ENCODE peak calls at places on chromosomes 11 and 22, in ten cellular contexts. One of them, this sample, is unnamed.
A peak's percentile ranks its signal among the peaks of the same experiment; 100 is the strongest.

GRCh38 chr11:66849501-66850234 is 6.4 kb downstream of the RCE1 start:
- DNase-seq in AG04449: no peak
- DNase-seq in pancreas: peak; percentile 17
- DNase-seq in osteocyte: no peak
- DNase-seq in tibial nerve: no peak
- DNase-seq in breast epithelium: no peak
- DNase-seq in body of pancreas: no peak
- DNase-seq in GM13976: no peak
- DNase-seq in AG10803: no peak
- DNase-seq in AG09309: no peak
- DNase-seq in this sample: peak; percentile 69

GRCh38 chr22:50523806-50524663 is 1.4 kb downstream of the SCO2 start:
- DNase-seq in AG04449: no peak
- DNase-seq in pancreas: no peak
- DNase-seq in osteocyte: no peak
- DNase-seq in tibial nerve: no peak
- DNase-seq in breast epithelium: no peak
- DNase-seq in body of pancreas: no peak
- DNase-seq in GM13976: no peak
- DNase-seq in AG10803: no peak
- DNase-seq in AG09309: no peak
- DNase-seq in this sample: peak; percentile 75

GRCh38 chr11:128048121-128048520 is 539.2 kb downstream of the ETS1 start:
- DNase-seq in AG04449: no peak
- DNase-seq in pancreas: no peak
- DNase-seq in osteocyte: no peak
- DNase-seq in tibial nerve: no peak
- DNase-seq in breast epithelium: no peak
- DNase-seq in body of pancreas: no peak
- DNase-seq in GM13976: no peak
- DNase-seq in AG10803: no peak
- DNase-seq in AG09309: no peak
- DNase-seq in this sample: no peak

GRCh38 chr11:75462117-75462653 is 29.2 kb upstream of the KLHL35 start:
- DNase-seq in AG04449: no peak
- DNase-seq in pancreas: no peak
- DNase-seq in osteocyte: no peak
- DNase-seq in tibial nerve: no peak
- DNase-seq in breast epithelium: no peak
- DNase-seq in body of pancreas: no peak
- DNase-seq in GM13976: no peak
- DNase-seq in AG10803: no peak
- DNase-seq in AG09309: no peak
- DNase-seq in this sample: no peak

GRCh38 chr22:38230108-38230825 is 28.5 kb downstream of the MAFF start:
- DNase-seq in AG04449: no peak
- DNase-seq in pancreas: no peak
- DNase-seq in osteocyte: no peak
- DNase-seq in tibial nerve: no peak
- DNase-seq in breast epithelium: peak; percentile 68
- DNase-seq in body of pancreas: peak; percentile 33
- DNase-seq in GM13976: peak; percentile 79
- DNase-seq in AG10803: peak; percentile 68
- DNase-seq in AG09309: no peak
- DNase-seq in this sample: no peak

GRCh38 chr22:37827056-37827455 is 3.9 kb downstream of the GALR3 start:
- DNase-seq in AG04449: no peak
- DNase-seq in pancreas: no peak
- DNase-seq in osteocyte: no peak
- DNase-seq in tibial nerve: no peak
- DNase-seq in breast epithelium: no peak
- DNase-seq in body of pancreas: no peak
- DNase-seq in GM13976: no peak
- DNase-seq in AG10803: no peak
- DNase-seq in AG09309: no peak
- DNase-seq in this sample: no peak

GRCh38 chr11:8617063-8617462 is 23.0 kb upstream of the STK33 start:
- DNase-seq in AG04449: no peak
- DNase-seq in pancreas: no peak
- DNase-seq in osteocyte: no peak
- DNase-seq in tibial nerve: no peak
- DNase-seq in breast epithelium: no peak
- DNase-seq in body of pancreas: no peak
- DNase-seq in GM13976: no peak
- DNase-seq in AG10803: no peak
- DNase-seq in AG09309: no peak
- DNase-seq in this sample: no peak

GRCh38 chr11:17490232-17490631 is 13.6 kb upstream of the ABCC8 start:
- DNase-seq in AG04449: no peak
- DNase-seq in pancreas: no peak
- DNase-seq in osteocyte: no peak
- DNase-seq in tibial nerve: no peak
- DNase-seq in breast epithelium: no peak
- DNase-seq in body of pancreas: no peak
- DNase-seq in GM13976: no peak
- DNase-seq in AG10803: no peak
- DNase-seq in AG09309: no peak
- DNase-seq in this sample: no peak

GRCh38 chr22:28951530-28951929 is 68.2 kb downstream of the ZNRF3 start:
- DNase-seq in AG04449: no peak
- DNase-seq in pancreas: no peak
- DNase-seq in osteocyte: no peak
- DNase-seq in tibial nerve: no peak
- DNase-seq in breast epithelium: no peak
- DNase-seq in body of pancreas: no peak
- DNase-seq in GM13976: no peak
- DNase-seq in AG10803: no peak
- DNase-seq in AG09309: no peak
- DNase-seq in this sample: no peak

GRCh38 chr22:28953399-28953798 is 70.0 kb downstream of the ZNRF3 start:
- DNase-seq in AG04449: no peak
- DNase-seq in pancreas: no peak
- DNase-seq in osteocyte: no peak
- DNase-seq in tibial nerve: no peak
- DNase-seq in breast epithelium: no peak
- DNase-seq in body of pancreas: no peak
- DNase-seq in GM13976: no peak
- DNase-seq in AG10803: no peak
- DNase-seq in AG09309: no peak
- DNase-seq in this sample: no peak

GRCh38 chr22:28952857-28953256 is 69.5 kb downstream of the ZNRF3 start:
- DNase-seq in AG04449: peak; percentile 24
- DNase-seq in pancreas: no peak
- DNase-seq in osteocyte: no peak
- DNase-seq in tibial nerve: no peak
- DNase-seq in breast epithelium: no peak
- DNase-seq in body of pancreas: no peak
- DNase-seq in GM13976: no peak
- DNase-seq in AG10803: peak; percentile 27
- DNase-seq in AG09309: peak; percentile 13
- DNase-seq in this sample: no peak

GRCh38 chr22:28950567-28951411 is 67.4 kb downstream of the ZNRF3 start:
- DNase-seq in AG04449: no peak
- DNase-seq in pancreas: no peak
- DNase-seq in osteocyte: no peak
- DNase-seq in tibial nerve: no peak
- DNase-seq in breast epithelium: no peak
- DNase-seq in body of pancreas: no peak
- DNase-seq in GM13976: no peak
- DNase-seq in AG10803: no peak
- DNase-seq in AG09309: no peak
- DNase-seq in this sample: no peak

DNA sequence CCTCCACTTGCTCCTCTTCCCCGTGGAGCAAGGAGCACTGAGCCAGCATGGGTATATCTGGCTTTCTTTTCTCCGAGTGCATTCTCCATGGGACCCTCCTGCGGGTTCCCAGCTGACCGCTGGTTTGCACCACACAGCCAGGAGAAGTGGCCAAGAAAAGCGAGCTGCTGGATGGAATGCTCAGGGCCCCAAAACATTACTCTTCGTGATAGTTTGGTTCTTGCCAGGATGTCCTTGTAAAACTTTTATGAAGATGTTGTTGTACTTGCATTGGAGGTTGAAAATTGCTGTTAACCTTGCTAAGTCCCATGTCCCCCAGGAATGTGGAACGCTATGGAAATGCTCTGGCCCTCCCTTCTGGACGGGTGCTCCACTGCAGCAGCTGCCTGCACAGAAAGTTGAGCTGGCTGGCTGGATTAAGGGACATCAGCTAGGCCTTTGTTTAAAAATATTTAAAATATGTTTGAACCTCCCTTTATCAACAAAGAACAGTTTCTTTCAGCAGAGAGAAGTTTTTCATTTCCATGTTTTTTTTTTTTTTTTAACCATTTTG is 68.7 kb downstream of the ZNRF3 start:
- DNase-seq in AG04449: no peak
- DNase-seq in pancreas: no peak
- DNase-seq in osteocyte: no peak
- DNase-seq in tibial nerve: no peak
- DNase-seq in breast epithelium: no peak
- DNase-seq in body of pancreas: no peak
- DNase-seq in GM13976: no peak
- DNase-seq in AG10803: peak; percentile 25
- DNase-seq in AG09309: peak; percentile 73
- DNase-seq in this sample: no peak
- TF ChIP-seq CTCF in AG04449: peak; percentile 3
- TF ChIP-seq CTCF in pancreas: no peak
- TF ChIP-seq CTCF in osteocyte: peak; percentile 51
- TF ChIP-seq CTCF in tibial nerve: peak; percentile 29
- TF ChIP-seq CTCF in breast epithelium: no peak
- TF ChIP-seq CTCF in body of pancreas: peak; percentile 25
- TF ChIP-seq CTCF in GM13976: no peak
- TF ChIP-seq CTCF in AG10803: peak; percentile 7
- TF ChIP-seq CTCF in AG09309: peak; percentile 31
- TF ChIP-seq CTCF in this sample: no peak

GRCh38 chr11:102662607-102663006 is 37.5 kb upstream of the MMP20 start:
- DNase-seq in AG04449: no peak
- DNase-seq in pancreas: no peak
- DNase-seq in osteocyte: no peak
- DNase-seq in tibial nerve: no peak
- DNase-seq in breast epithelium: no peak
- DNase-seq in body of pancreas: no peak
- DNase-seq in GM13976: no peak
- DNase-seq in AG10803: no peak
- DNase-seq in AG09309: no peak
- DNase-seq in this sample: no peak

GRCh38 chr11:102666331-102666957 is 39.1 kb downstream of the MMP27 start:
- DNase-seq in AG04449: no peak
- DNase-seq in pancreas: no peak
- DNase-seq in osteocyte: no peak
- DNase-seq in tibial nerve: peak; percentile 29
- DNase-seq in breast epithelium: no peak
- DNase-seq in body of pancreas: peak; percentile 21
- DNase-seq in GM13976: peak; percentile 48
- DNase-seq in AG10803: peak; percentile 55
- DNase-seq in AG09309: peak; percentile 8
- DNase-seq in this sample: no peak

GRCh38 chr11:102661040-102661439 is 35.9 kb upstream of the MMP20 start:
- DNase-seq in AG04449: no peak
- DNase-seq in pancreas: no peak
- DNase-seq in osteocyte: no peak
- DNase-seq in tibial nerve: no peak
- DNase-seq in breast epithelium: no peak
- DNase-seq in body of pancreas: no peak
- DNase-seq in GM13976: no peak
- DNase-seq in AG10803: no peak
- DNase-seq in AG09309: no peak
- DNase-seq in this sample: no peak

GRCh38 chr11:102669664-102670063 is 35.9 kb downstream of the MMP27 start:
- DNase-seq in AG04449: no peak
- DNase-seq in pancreas: no peak
- DNase-seq in osteocyte: no peak
- DNase-seq in tibial nerve: no peak
- DNase-seq in breast epithelium: no peak
- DNase-seq in body of pancreas: no peak
- DNase-seq in GM13976: no peak
- DNase-seq in AG10803: peak; percentile 32
- DNase-seq in AG09309: no peak
- DNase-seq in this sample: no peak

DNA sequence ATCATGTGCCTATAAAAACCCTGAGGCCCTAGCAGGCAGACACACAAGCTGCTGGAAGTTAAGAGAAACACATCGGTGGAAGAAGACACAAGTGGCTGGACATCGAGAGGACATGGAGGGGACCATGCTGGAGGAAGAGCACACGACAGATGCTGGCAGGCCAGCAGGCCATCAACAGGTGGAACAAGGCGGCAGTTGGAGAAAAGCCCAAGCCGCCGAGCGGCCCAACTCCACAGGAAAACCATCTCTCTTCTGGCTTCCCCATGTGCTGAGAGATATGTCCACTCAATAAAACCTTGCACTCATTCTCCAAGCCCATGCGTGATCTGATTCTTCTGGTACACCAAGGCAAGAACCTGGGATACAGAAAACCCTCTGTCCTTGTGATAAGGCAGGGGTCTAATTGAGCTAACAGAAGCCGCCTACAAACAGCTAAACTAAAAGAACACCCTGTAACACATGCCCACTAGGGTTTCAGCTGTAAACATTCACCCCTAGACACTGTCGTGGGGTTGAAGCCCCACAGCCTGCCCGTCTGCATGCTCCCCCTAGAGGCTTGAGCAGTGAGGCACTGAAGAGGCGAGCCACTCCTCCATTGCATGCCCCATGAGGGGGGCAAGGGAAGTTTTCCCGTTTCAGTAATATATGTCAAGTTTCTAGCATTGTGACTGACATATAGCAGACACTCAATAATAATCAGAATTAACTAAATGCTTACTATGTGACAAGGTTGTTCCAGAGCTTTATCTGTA is 39.0 kb upstream of the MMP20 start:
- DNase-seq in AG04449: no peak
- DNase-seq in pancreas: no peak
- DNase-seq in osteocyte: no peak
- DNase-seq in tibial nerve: no peak
- DNase-seq in breast epithelium: no peak
- DNase-seq in body of pancreas: no peak
- DNase-seq in GM13976: no peak
- DNase-seq in AG10803: no peak
- DNase-seq in AG09309: no peak
- DNase-seq in this sample: no peak
- TF ChIP-seq CTCF in AG04449: peak; percentile 43
- TF ChIP-seq CTCF in pancreas: no peak
- TF ChIP-seq CTCF in osteocyte: no peak
- TF ChIP-seq CTCF in tibial nerve: no peak
- TF ChIP-seq CTCF in breast epithelium: no peak
- TF ChIP-seq CTCF in body of pancreas: no peak
- TF ChIP-seq CTCF in GM13976: peak; percentile 50
- TF ChIP-seq CTCF in AG10803: peak; percentile 36
- TF ChIP-seq CTCF in AG09309: peak; percentile 46
- TF ChIP-seq CTCF in this sample: no peak

GRCh38 chr11:6022954-6023353 is 7.6 kb downstream of the OR56A1 start:
- DNase-seq in AG04449: peak; percentile 3
- DNase-seq in pancreas: no peak
- DNase-seq in osteocyte: no peak
- DNase-seq in tibial nerve: peak; percentile 29
- DNase-seq in breast epithelium: no peak
- DNase-seq in body of pancreas: no peak
- DNase-seq in GM13976: no peak
- DNase-seq in AG10803: peak; percentile 50
- DNase-seq in AG09309: peak; percentile 23
- DNase-seq in this sample: no peak
- TF ChIP-seq CTCF in AG04449: peak; percentile 10
- TF ChIP-seq CTCF in pancreas: peak; percentile 23
- TF ChIP-seq CTCF in osteocyte: peak; percentile 55
- TF ChIP-seq CTCF in tibial nerve: peak; percentile 29
- TF ChIP-seq CTCF in breast epithelium: peak; percentile 35
- TF ChIP-seq CTCF in body of pancreas: peak; percentile 70
- TF ChIP-seq CTCF in GM13976: no peak
- TF ChIP-seq CTCF in AG10803: peak; percentile 71
- TF ChIP-seq CTCF in AG09309: peak; percentile 47
- TF ChIP-seq CTCF in this sample: no peak

GRCh38 chr11:20438637-20439036 is 51.1 kb downstream of the PRMT3 start:
- DNase-seq in AG04449: no peak
- DNase-seq in pancreas: no peak
- DNase-seq in osteocyte: no peak
- DNase-seq in tibial nerve: no peak
- DNase-seq in breast epithelium: no peak
- DNase-seq in body of pancreas: no peak
- DNase-seq in GM13976: no peak
- DNase-seq in AG10803: no peak
- DNase-seq in AG09309: no peak
- DNase-seq in this sample: no peak

GRCh38 chr11:20448838-20449237 is 61.3 kb downstream of the PRMT3 start:
- DNase-seq in AG04449: no peak
- DNase-seq in pancreas: no peak
- DNase-seq in osteocyte: no peak
- DNase-seq in tibial nerve: no peak
- DNase-seq in breast epithelium: no peak
- DNase-seq in body of pancreas: no peak
- DNase-seq in GM13976: no peak
- DNase-seq in AG10803: no peak
- DNase-seq in AG09309: no peak
- DNase-seq in this sample: no peak

GRCh38 chr11:20444537-20444936 is 57.0 kb downstream of the PRMT3 start:
- DNase-seq in AG04449: no peak
- DNase-seq in pancreas: no peak
- DNase-seq in osteocyte: no peak
- DNase-seq in tibial nerve: no peak
- DNase-seq in breast epithelium: no peak
- DNase-seq in body of pancreas: no peak
- DNase-seq in GM13976: no peak
- DNase-seq in AG10803: no peak
- DNase-seq in AG09309: no peak
- DNase-seq in this sample: no peak

GRCh38 chr11:20443596-20443995 is 56.1 kb downstream of the PRMT3 start:
- DNase-seq in AG04449: no peak
- DNase-seq in pancreas: no peak
- DNase-seq in osteocyte: no peak
- DNase-seq in tibial nerve: no peak
- DNase-seq in breast epithelium: no peak
- DNase-seq in body of pancreas: no peak
- DNase-seq in GM13976: no peak
- DNase-seq in AG10803: peak; percentile 26
- DNase-seq in AG09309: no peak
- DNase-seq in this sample: no peak
- TF ChIP-seq CTCF in AG04449: peak; percentile 17
- TF ChIP-seq CTCF in pancreas: no peak
- TF ChIP-seq CTCF in osteocyte: peak; percentile 44
- TF ChIP-seq CTCF in tibial nerve: peak; percentile 20
- TF ChIP-seq CTCF in breast epithelium: peak; percentile 19
- TF ChIP-seq CTCF in body of pancreas: no peak
- TF ChIP-seq CTCF in GM13976: no peak
- TF ChIP-seq CTCF in AG10803: peak; percentile 48
- TF ChIP-seq CTCF in AG09309: peak; percentile 36
- TF ChIP-seq CTCF in this sample: no peak

This sample was measured in coronary artery.